ENCODE peak calls at places on chromosomes 13 and 19, in seven cellular contexts. One of them, this sample, is unnamed.

GRCh38 chr19:12374026-12374425 is 8.5 kb upstream of the ZNF442 start:
- DNase-seq in PC-3: no peak
- DNase-seq in transverse colon: no peak
- DNase-seq in OCI-LY7: no peak
- DNase-seq in Panc1: no peak
- DNase-seq in BJ: no peak
- DNase-seq in CD8-positive, alpha-beta T cell: no peak
- DNase-seq in this sample: no peak

GRCh38 chr19:33048806-33049676 is 15.6 kb downstream of the RHPN2 start:
- DNase-seq in PC-3: peak
- DNase-seq in transverse colon: no peak
- DNase-seq in OCI-LY7: no peak
- DNase-seq in Panc1: no peak
- DNase-seq in BJ: no peak
- DNase-seq in CD8-positive, alpha-beta T cell: no peak
- DNase-seq in this sample: no peak

GRCh38 chr13:50627111-50627510 is 216.4 kb downstream of the DLEU7 start:
- DNase-seq in PC-3: no peak
- DNase-seq in transverse colon: no peak
- DNase-seq in OCI-LY7: no peak
- DNase-seq in Panc1: no peak
- DNase-seq in BJ: no peak
- DNase-seq in CD8-positive, alpha-beta T cell: no peak
- DNase-seq in this sample: no peak

GRCh38 chr13:51557875-51558604 is 26.2 kb upstream of the WDFY2 start:
- DNase-seq in PC-3: peak
- DNase-seq in transverse colon: no peak
- DNase-seq in OCI-LY7: no peak
- DNase-seq in Panc1: no peak
- DNase-seq in BJ: peak
- DNase-seq in CD8-positive, alpha-beta T cell: no peak
- DNase-seq in this sample: peak

GRCh38 chr19:52535831-52536800 is 8.6 kb downstream of the ZNF808 start:
- DNase-seq in PC-3: no peak
- DNase-seq in transverse colon: peak
- DNase-seq in OCI-LY7: peak
- DNase-seq in Panc1: no peak
- DNase-seq in BJ: peak
- DNase-seq in CD8-positive, alpha-beta T cell: peak
- DNase-seq in this sample: no peak

GRCh38 chr19:50772408-50773311 is 2.4 kb downstream of the GPR32 start:
- DNase-seq in PC-3: peak
- DNase-seq in transverse colon: no peak
- DNase-seq in OCI-LY7: peak
- DNase-seq in Panc1: no peak
- DNase-seq in BJ: no peak
- DNase-seq in CD8-positive, alpha-beta T cell: no peak
- DNase-seq in this sample: no peak

GRCh38 chr13:33349996-33350826 is 64.7 kb upstream of the STARD13 start:
- DNase-seq in PC-3: peak
- DNase-seq in transverse colon: peak
- DNase-seq in OCI-LY7: no peak
- DNase-seq in Panc1: no peak
- DNase-seq in BJ: no peak
- DNase-seq in CD8-positive, alpha-beta T cell: no peak
- DNase-seq in this sample: no peak

GRCh38 chr13:75482820-75483079 is 781 bp upstream of the TBC1D4 start:
- DNase-seq in PC-3: no peak
- DNase-seq in transverse colon: no peak
- DNase-seq in OCI-LY7: no peak
- DNase-seq in Panc1: no peak
- DNase-seq in BJ: no peak
- DNase-seq in CD8-positive, alpha-beta T cell: no peak
- DNase-seq in this sample: no peak

GRCh38 chr19:57813919-57814504 is 701 bp downstream of the ZNF552 start:
- DNase-seq in PC-3: peak
- DNase-seq in transverse colon: peak
- DNase-seq in OCI-LY7: no peak
- DNase-seq in Panc1: no peak
- DNase-seq in BJ: no peak
- DNase-seq in CD8-positive, alpha-beta T cell: no peak
- DNase-seq in this sample: no peak

GRCh38 chr13:32059511-32059984 is 28.0 kb downstream of the FRY start:
- DNase-seq in PC-3: no peak
- DNase-seq in transverse colon: no peak
- DNase-seq in OCI-LY7: no peak
- DNase-seq in Panc1: no peak
- DNase-seq in BJ: no peak
- DNase-seq in CD8-positive, alpha-beta T cell: no peak
- DNase-seq in this sample: no peak

GRCh38 chr13:102311433-102311796 is 90.4 kb downstream of the FGF14 start:
- DNase-seq in PC-3: no peak
- DNase-seq in transverse colon: no peak
- DNase-seq in OCI-LY7: no peak
- DNase-seq in Panc1: no peak
- DNase-seq in BJ: no peak
- DNase-seq in CD8-positive, alpha-beta T cell: no peak
- DNase-seq in this sample: no peak

GRCh38 chr19:43433689-43434088 is 19.0 kb downstream of the TEX101 start:
- DNase-seq in PC-3: no peak
- DNase-seq in transverse colon: no peak
- DNase-seq in OCI-LY7: no peak
- DNase-seq in Panc1: no peak
- DNase-seq in BJ: no peak
- DNase-seq in CD8-positive, alpha-beta T cell: no peak
- DNase-seq in this sample: no peak

GRCh38 chr19:13611596-13611995 is 105.3 kb upstream of the CACNA1A start:
- DNase-seq in PC-3: no peak
- DNase-seq in transverse colon: no peak
- DNase-seq in OCI-LY7: no peak
- DNase-seq in Panc1: no peak
- DNase-seq in BJ: no peak
- DNase-seq in CD8-positive, alpha-beta T cell: no peak
- DNase-seq in this sample: no peak

GRCh38 chr19:39924952-39925351 is 9.5 kb downstream of the FCGBP start:
- DNase-seq in PC-3: no peak
- DNase-seq in transverse colon: no peak
- DNase-seq in OCI-LY7: no peak
- DNase-seq in Panc1: no peak
- DNase-seq in BJ: no peak
- DNase-seq in CD8-positive, alpha-beta T cell: no peak
- DNase-seq in this sample: no peak

GRCh38 chr13:25489238-25489637 is 117.5 kb downstream of the ATP8A2 start:
- DNase-seq in PC-3: no peak
- DNase-seq in transverse colon: no peak
- DNase-seq in OCI-LY7: no peak
- DNase-seq in Panc1: no peak
- DNase-seq in BJ: no peak
- DNase-seq in CD8-positive, alpha-beta T cell: no peak
- DNase-seq in this sample: no peak

GRCh38 chr13:76993021-76993420 is 1.1 kb downstream of the CLN5 start:
- DNase-seq in PC-3: peak
- DNase-seq in transverse colon: no peak
- DNase-seq in OCI-LY7: no peak
- DNase-seq in Panc1: no peak
- DNase-seq in BJ: no peak
- DNase-seq in CD8-positive, alpha-beta T cell: no peak
- DNase-seq in this sample: no peak

GRCh38 chr19:47280183-47280797 is 5.6 kb downstream of the INAFM1 start:
- DNase-seq in PC-3: peak
- DNase-seq in transverse colon: peak
- DNase-seq in OCI-LY7: peak
- DNase-seq in Panc1: no peak
- DNase-seq in BJ: no peak
- DNase-seq in CD8-positive, alpha-beta T cell: no peak
- DNase-seq in this sample: no peak

GRCh38 chr13:38226496-38226895 is 123.2 kb upstream of the UFM1 start:
- DNase-seq in PC-3: no peak
- DNase-seq in transverse colon: no peak
- DNase-seq in OCI-LY7: no peak
- DNase-seq in Panc1: no peak
- DNase-seq in BJ: no peak
- DNase-seq in CD8-positive, alpha-beta T cell: no peak
- DNase-seq in this sample: no peak

GRCh38 chr13:38228322-38228721 is 121.3 kb upstream of the UFM1 start:
- DNase-seq in PC-3: no peak
- DNase-seq in transverse colon: no peak
- DNase-seq in OCI-LY7: no peak
- DNase-seq in Panc1: no peak
- DNase-seq in BJ: no peak
- DNase-seq in CD8-positive, alpha-beta T cell: no peak
- DNase-seq in this sample: no peak

GRCh38 chr13:38223093-38223492 is 126.6 kb upstream of the UFM1 start:
- DNase-seq in PC-3: peak
- DNase-seq in transverse colon: no peak
- DNase-seq in OCI-LY7: no peak
- DNase-seq in Panc1: no peak
- DNase-seq in BJ: no peak
- DNase-seq in CD8-positive, alpha-beta T cell: no peak
- DNase-seq in this sample: no peak
- TF ChIP-seq CTCF in PC-3: peak
- TF ChIP-seq CTCF in transverse colon: no peak
- TF ChIP-seq CTCF in OCI-LY7: peak
- TF ChIP-seq CTCF in Panc1: no peak
- TF ChIP-seq CTCF in BJ: peak
- TF ChIP-seq CTCF in CD8-positive, alpha-beta T cell: no peak
- TF ChIP-seq CTCF in this sample: peak

DNA sequence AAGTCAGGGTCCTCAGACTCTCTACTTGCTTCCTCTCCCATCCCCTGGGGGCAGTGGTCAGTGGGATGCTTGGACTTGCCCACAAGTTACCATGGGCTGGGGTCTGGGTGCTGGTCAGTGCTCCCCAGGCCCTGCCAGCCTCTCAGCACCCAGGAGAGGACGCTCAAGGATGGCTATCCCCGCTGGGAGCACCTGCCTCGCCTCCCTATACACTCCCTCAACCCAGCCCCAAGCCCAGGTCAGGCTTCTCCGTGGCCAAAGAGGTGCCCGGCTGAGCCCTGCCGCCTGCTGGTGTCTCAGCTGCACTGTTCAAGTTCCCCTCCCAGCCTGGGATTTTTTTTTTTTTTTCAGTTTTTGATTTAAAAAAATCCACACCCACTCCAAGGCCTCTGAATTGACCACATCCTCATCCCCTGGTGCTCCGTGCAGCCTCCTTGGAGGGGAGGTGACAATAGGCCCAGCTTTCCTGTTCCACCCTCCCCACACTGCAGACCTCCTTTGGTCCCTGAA is 10.8 kb downstream of the F2RL3 start:
- DNase-seq in PC-3: peak
- DNase-seq in transverse colon: peak
- DNase-seq in OCI-LY7: peak
- DNase-seq in Panc1: peak
- DNase-seq in BJ: no peak
- DNase-seq in CD8-positive, alpha-beta T cell: no peak
- DNase-seq in this sample: no peak
- TF ChIP-seq CTCF in PC-3: peak
- TF ChIP-seq CTCF in transverse colon: peak
- TF ChIP-seq CTCF in OCI-LY7: peak
- TF ChIP-seq CTCF in Panc1: peak
- TF ChIP-seq CTCF in BJ: peak
- TF ChIP-seq CTCF in CD8-positive, alpha-beta T cell: no peak
- TF ChIP-seq CTCF in this sample: peak

DNA sequence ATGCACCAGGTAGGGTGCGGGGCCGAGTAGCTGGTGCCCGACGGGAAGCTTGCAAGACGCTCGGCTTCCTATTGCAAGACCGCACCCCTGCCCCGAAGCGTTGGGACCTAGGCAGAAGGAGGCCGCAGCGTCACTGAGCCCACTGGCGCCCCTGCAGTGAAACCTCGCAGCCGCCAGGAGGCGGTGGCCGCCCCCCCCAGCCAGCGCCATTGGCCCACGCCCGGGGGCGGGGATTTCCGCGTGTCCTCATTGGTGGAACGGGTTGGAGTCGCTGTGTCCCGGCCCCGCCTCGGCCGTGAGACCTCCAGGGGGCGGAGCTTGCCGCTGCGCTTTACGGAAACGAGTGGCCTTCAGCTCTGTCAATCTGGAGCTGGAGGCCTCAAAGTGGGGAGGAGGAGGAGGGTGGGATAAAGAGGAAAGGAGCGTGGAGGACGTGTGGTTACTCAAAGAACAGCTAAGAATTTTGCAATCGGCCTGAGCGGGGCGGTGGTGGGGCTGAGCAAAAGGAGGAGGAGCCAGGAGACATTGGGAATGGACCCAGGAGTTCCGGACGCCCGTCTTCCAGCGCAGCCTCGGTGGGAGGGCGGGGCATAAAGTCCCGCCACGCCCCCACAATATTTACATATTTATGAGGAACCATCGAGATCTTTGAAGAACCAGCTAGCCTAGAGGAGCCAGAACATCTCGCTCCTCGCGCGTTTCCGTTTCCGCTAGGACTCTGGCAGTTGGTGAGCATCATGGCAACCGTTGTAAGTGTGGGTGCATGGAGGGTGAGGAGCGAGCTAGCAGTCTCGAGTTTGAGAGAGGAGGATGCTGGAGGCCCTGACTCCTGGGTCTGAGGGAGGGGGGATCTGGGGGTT is at the start of the genes GYS1 and RUVBL2:
- DNase-seq in PC-3: peak
- DNase-seq in transverse colon: peak
- DNase-seq in OCI-LY7: peak
- DNase-seq in Panc1: peak
- DNase-seq in BJ: peak
- DNase-seq in CD8-positive, alpha-beta T cell: peak
- DNase-seq in this sample: peak
- TF ChIP-seq CTCF in PC-3: peak
- TF ChIP-seq CTCF in transverse colon: peak
- TF ChIP-seq CTCF in OCI-LY7: peak
- TF ChIP-seq CTCF in Panc1: peak
- TF ChIP-seq CTCF in BJ: peak
- TF ChIP-seq CTCF in CD8-positive, alpha-beta T cell: peak
- TF ChIP-seq CTCF in this sample: peak

DNA sequence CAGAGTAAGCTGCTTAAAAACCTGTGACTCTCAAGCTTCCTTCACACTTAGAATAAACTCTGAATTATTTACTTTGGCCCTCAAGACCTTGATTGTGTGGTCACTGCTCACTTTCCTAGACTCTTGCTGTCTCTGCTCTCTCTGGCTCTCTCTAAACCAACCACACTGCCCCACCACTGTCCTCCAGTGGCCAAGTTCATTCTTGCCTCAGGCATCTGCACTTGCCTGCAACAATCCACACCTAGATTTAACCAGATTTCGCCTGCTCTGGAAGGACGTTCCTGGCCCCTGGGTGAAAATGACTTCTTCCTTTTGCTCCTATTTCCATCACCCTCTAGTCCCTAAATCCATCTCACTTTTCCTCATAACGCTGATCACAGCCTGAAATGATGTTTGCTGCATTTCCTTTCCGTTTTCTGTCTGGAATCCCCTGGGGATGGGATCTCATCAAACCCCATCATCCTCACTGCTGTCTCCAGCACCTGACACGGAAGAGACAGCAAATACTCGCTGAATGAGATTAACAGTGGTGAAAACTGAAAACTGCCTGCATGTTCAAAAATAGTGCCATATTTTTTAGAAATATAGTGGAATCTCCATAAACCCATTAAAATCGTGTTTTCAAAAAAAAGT is 232.6 kb downstream of the UQCRFS1 start:
- DNase-seq in PC-3: no peak
- DNase-seq in transverse colon: no peak
- DNase-seq in OCI-LY7: no peak
- DNase-seq in Panc1: no peak
- DNase-seq in BJ: no peak
- DNase-seq in CD8-positive, alpha-beta T cell: no peak
- DNase-seq in this sample: no peak
- TF ChIP-seq CTCF in PC-3: no peak
- TF ChIP-seq CTCF in transverse colon: no peak
- TF ChIP-seq CTCF in OCI-LY7: no peak
- TF ChIP-seq CTCF in Panc1: no peak
- TF ChIP-seq CTCF in BJ: peak
- TF ChIP-seq CTCF in CD8-positive, alpha-beta T cell: no peak
- TF ChIP-seq CTCF in this sample: peak

This sample was measured in epithelial cell of proximal tubule.